ENCODE peak calls at places on chromosomes 3 and 15, in nine cellular contexts. One of them, this sample, is unnamed.

GRCh38 chr15:55954862-55955605 is 38.4 kb downstream of the NEDD4 start:
- DNase-seq in heart right ventricle: no peak
- DNase-seq in activated naive CD4-positive, alpha-beta T cell: no peak
- DNase-seq in stimulated activated CD8-positive, alpha-beta memory T cell treated with anti-CD3 and anti-CD28 coated beads, Interleukin-12 subunit alpha, Interleukin-12 subunit beta, amount 100 ng/mL, for 4 hours: no peak
- DNase-seq in NAMALWA: no peak
- DNase-seq in fibroblast of the aortic adventitia: no peak
- DNase-seq in sigmoid colon: no peak
- DNase-seq in foreskin fibroblast: no peak
- DNase-seq in H7: no peak
- DNase-seq in this sample: no peak

GRCh38 chr3:707041-707440 is 385.8 kb upstream of the CNTN6 start:
- DNase-seq in foreskin fibroblast: no peak
- DNase-seq in stimulated activated CD8-positive, alpha-beta memory T cell treated with anti-CD3 and anti-CD28 coated beads, Interleukin-12 subunit alpha, Interleukin-12 subunit beta, amount 100 ng/mL, for 4 hours: no peak
- DNase-seq in NAMALWA: no peak
- DNase-seq in activated naive CD4-positive, alpha-beta T cell: no peak
- DNase-seq in H7: no peak
- DNase-seq in heart right ventricle: no peak
- DNase-seq in sigmoid colon: no peak
- DNase-seq in fibroblast of the aortic adventitia: no peak
- DNase-seq in this sample: no peak

GRCh38 chr3:5733995-5734394 is 546.5 kb downstream of the EDEM1 start:
- DNase-seq in NAMALWA: no peak
- DNase-seq in activated naive CD4-positive, alpha-beta T cell: no peak
- DNase-seq in H7: no peak
- DNase-seq in stimulated activated CD8-positive, alpha-beta memory T cell treated with anti-CD3 and anti-CD28 coated beads, Interleukin-12 subunit alpha, Interleukin-12 subunit beta, amount 100 ng/mL, for 4 hours: no peak
- DNase-seq in heart right ventricle: no peak
- DNase-seq in foreskin fibroblast: no peak
- DNase-seq in sigmoid colon: no peak
- DNase-seq in fibroblast of the aortic adventitia: no peak
- DNase-seq in this sample: no peak

GRCh38 chr15:80194186-80194585 is 41.4 kb downstream of the FAH start:
- DNase-seq in heart right ventricle: no peak
- DNase-seq in NAMALWA: no peak
- DNase-seq in foreskin fibroblast: no peak
- DNase-seq in fibroblast of the aortic adventitia: no peak
- DNase-seq in sigmoid colon: no peak
- DNase-seq in H7: no peak
- DNase-seq in activated naive CD4-positive, alpha-beta T cell: no peak
- DNase-seq in stimulated activated CD8-positive, alpha-beta memory T cell treated with anti-CD3 and anti-CD28 coated beads, Interleukin-12 subunit alpha, Interleukin-12 subunit beta, amount 100 ng/mL, for 4 hours: no peak
- DNase-seq in this sample: no peak

GRCh38 chr15:79743032-79743431 is 153.8 kb downstream of the MTHFS start:
- DNase-seq in activated naive CD4-positive, alpha-beta T cell: no peak
- DNase-seq in NAMALWA: no peak
- DNase-seq in stimulated activated CD8-positive, alpha-beta memory T cell treated with anti-CD3 and anti-CD28 coated beads, Interleukin-12 subunit alpha, Interleukin-12 subunit beta, amount 100 ng/mL, for 4 hours: no peak
- DNase-seq in H7: no peak
- DNase-seq in fibroblast of the aortic adventitia: no peak
- DNase-seq in sigmoid colon: no peak
- DNase-seq in foreskin fibroblast: no peak
- DNase-seq in heart right ventricle: no peak
- DNase-seq in this sample: peak

GRCh38 chr3:40476478-40477470 is at the start of gene ZNF619:
- DNase-seq in fibroblast of the aortic adventitia: peak
- DNase-seq in heart right ventricle: peak
- DNase-seq in activated naive CD4-positive, alpha-beta T cell: peak
- DNase-seq in sigmoid colon: peak
- DNase-seq in NAMALWA: peak
- DNase-seq in foreskin fibroblast: peak
- DNase-seq in stimulated activated CD8-positive, alpha-beta memory T cell treated with anti-CD3 and anti-CD28 coated beads, Interleukin-12 subunit alpha, Interleukin-12 subunit beta, amount 100 ng/mL, for 4 hours: peak
- DNase-seq in H7: peak
- DNase-seq in this sample: peak

GRCh38 chr15:41861736-41862356 is 23.2 kb downstream of the PLA2G4B start:
- DNase-seq in fibroblast of the aortic adventitia: no peak
- DNase-seq in sigmoid colon: no peak
- DNase-seq in NAMALWA: no peak
- DNase-seq in activated naive CD4-positive, alpha-beta T cell: no peak
- DNase-seq in heart right ventricle: no peak
- DNase-seq in H7: no peak
- DNase-seq in foreskin fibroblast: no peak
- DNase-seq in stimulated activated CD8-positive, alpha-beta memory T cell treated with anti-CD3 and anti-CD28 coated beads, Interleukin-12 subunit alpha, Interleukin-12 subunit beta, amount 100 ng/mL, for 4 hours: no peak
- DNase-seq in this sample: no peak

GRCh38 chr15:51732661-51733060 is 4.8 kb downstream of the LYSMD2 start:
- DNase-seq in stimulated activated CD8-positive, alpha-beta memory T cell treated with anti-CD3 and anti-CD28 coated beads, Interleukin-12 subunit alpha, Interleukin-12 subunit beta, amount 100 ng/mL, for 4 hours: no peak
- DNase-seq in foreskin fibroblast: no peak
- DNase-seq in H7: no peak
- DNase-seq in fibroblast of the aortic adventitia: no peak
- DNase-seq in sigmoid colon: no peak
- DNase-seq in activated naive CD4-positive, alpha-beta T cell: no peak
- DNase-seq in NAMALWA: peak
- DNase-seq in heart right ventricle: no peak
- DNase-seq in this sample: no peak

GRCh38 chr3:188683032-188683491 is 488.7 kb upstream of the TPRG1 start:
- DNase-seq in NAMALWA: no peak
- DNase-seq in stimulated activated CD8-positive, alpha-beta memory T cell treated with anti-CD3 and anti-CD28 coated beads, Interleukin-12 subunit alpha, Interleukin-12 subunit beta, amount 100 ng/mL, for 4 hours: no peak
- DNase-seq in activated naive CD4-positive, alpha-beta T cell: no peak
- DNase-seq in H7: no peak
- DNase-seq in foreskin fibroblast: peak
- DNase-seq in fibroblast of the aortic adventitia: peak
- DNase-seq in heart right ventricle: no peak
- DNase-seq in sigmoid colon: no peak
- DNase-seq in this sample: peak

GRCh38 chr15:75067123-75067854 is 43.9 kb downstream of the PPCDC start:
- DNase-seq in foreskin fibroblast: peak
- DNase-seq in NAMALWA: no peak
- DNase-seq in stimulated activated CD8-positive, alpha-beta memory T cell treated with anti-CD3 and anti-CD28 coated beads, Interleukin-12 subunit alpha, Interleukin-12 subunit beta, amount 100 ng/mL, for 4 hours: no peak
- DNase-seq in activated naive CD4-positive, alpha-beta T cell: no peak
- DNase-seq in H7: no peak
- DNase-seq in heart right ventricle: no peak
- DNase-seq in sigmoid colon: no peak
- DNase-seq in fibroblast of the aortic adventitia: peak
- DNase-seq in this sample: peak

GRCh38 chr3:170815340-170815739 is 54.7 kb downstream of the RPL22L1 start:
- DNase-seq in sigmoid colon: no peak
- DNase-seq in H7: no peak
- DNase-seq in stimulated activated CD8-positive, alpha-beta memory T cell treated with anti-CD3 and anti-CD28 coated beads, Interleukin-12 subunit alpha, Interleukin-12 subunit beta, amount 100 ng/mL, for 4 hours: no peak
- DNase-seq in fibroblast of the aortic adventitia: no peak
- DNase-seq in activated naive CD4-positive, alpha-beta T cell: no peak
- DNase-seq in NAMALWA: no peak
- DNase-seq in heart right ventricle: no peak
- DNase-seq in foreskin fibroblast: no peak
- DNase-seq in this sample: no peak

GRCh38 chr3:192916455-192917257 is 1.0 kb downstream of the MB21D2 start:
- DNase-seq in heart right ventricle: peak
- DNase-seq in NAMALWA: no peak
- DNase-seq in activated naive CD4-positive, alpha-beta T cell: peak
- DNase-seq in stimulated activated CD8-positive, alpha-beta memory T cell treated with anti-CD3 and anti-CD28 coated beads, Interleukin-12 subunit alpha, Interleukin-12 subunit beta, amount 100 ng/mL, for 4 hours: no peak
- DNase-seq in sigmoid colon: peak
- DNase-seq in H7: peak
- DNase-seq in foreskin fibroblast: peak
- DNase-seq in fibroblast of the aortic adventitia: peak
- DNase-seq in this sample: peak

GRCh38 chr15:65055201-65055870 is 10.1 kb downstream of the SLC51B start:
- DNase-seq in stimulated activated CD8-positive, alpha-beta memory T cell treated with anti-CD3 and anti-CD28 coated beads, Interleukin-12 subunit alpha, Interleukin-12 subunit beta, amount 100 ng/mL, for 4 hours: no peak
- DNase-seq in activated naive CD4-positive, alpha-beta T cell: no peak
- DNase-seq in H7: peak
- DNase-seq in heart right ventricle: peak
- DNase-seq in NAMALWA: no peak
- DNase-seq in fibroblast of the aortic adventitia: peak
- DNase-seq in sigmoid colon: no peak
- DNase-seq in foreskin fibroblast: no peak
- DNase-seq in this sample: no peak

GRCh38 chr3:117681619-117682018 is 972.0 kb downstream of the TUSC7 start:
- DNase-seq in H7: no peak
- DNase-seq in sigmoid colon: no peak
- DNase-seq in NAMALWA: no peak
- DNase-seq in heart right ventricle: no peak
- DNase-seq in foreskin fibroblast: peak
- DNase-seq in fibroblast of the aortic adventitia: peak
- DNase-seq in activated naive CD4-positive, alpha-beta T cell: no peak
- DNase-seq in stimulated activated CD8-positive, alpha-beta memory T cell treated with anti-CD3 and anti-CD28 coated beads, Interleukin-12 subunit alpha, Interleukin-12 subunit beta, amount 100 ng/mL, for 4 hours: no peak
- DNase-seq in this sample: peak

GRCh38 chr3:140238646-140239314 is 303.8 kb downstream of the CLSTN2 start:
- DNase-seq in stimulated activated CD8-positive, alpha-beta memory T cell treated with anti-CD3 and anti-CD28 coated beads, Interleukin-12 subunit alpha, Interleukin-12 subunit beta, amount 100 ng/mL, for 4 hours: no peak
- DNase-seq in H7: no peak
- DNase-seq in NAMALWA: no peak
- DNase-seq in activated naive CD4-positive, alpha-beta T cell: no peak
- DNase-seq in sigmoid colon: no peak
- DNase-seq in heart right ventricle: no peak
- DNase-seq in fibroblast of the aortic adventitia: peak
- DNase-seq in foreskin fibroblast: no peak
- DNase-seq in this sample: no peak

GRCh38 chr3:81277853-81278252 is 483.6 kb downstream of the GBE1 start:
- DNase-seq in stimulated activated CD8-positive, alpha-beta memory T cell treated with anti-CD3 and anti-CD28 coated beads, Interleukin-12 subunit alpha, Interleukin-12 subunit beta, amount 100 ng/mL, for 4 hours: no peak
- DNase-seq in fibroblast of the aortic adventitia: peak
- DNase-seq in heart right ventricle: no peak
- DNase-seq in sigmoid colon: no peak
- DNase-seq in NAMALWA: no peak
- DNase-seq in H7: no peak
- DNase-seq in activated naive CD4-positive, alpha-beta T cell: no peak
- DNase-seq in foreskin fibroblast: peak
- DNase-seq in this sample: peak

GRCh38 chr15:69045810-69046209 is 31.3 kb downstream of the NOX5 start:
- DNase-seq in NAMALWA: no peak
- DNase-seq in sigmoid colon: no peak
- DNase-seq in H7: peak
- DNase-seq in fibroblast of the aortic adventitia: no peak
- DNase-seq in foreskin fibroblast: peak
- DNase-seq in stimulated activated CD8-positive, alpha-beta memory T cell treated with anti-CD3 and anti-CD28 coated beads, Interleukin-12 subunit alpha, Interleukin-12 subunit beta, amount 100 ng/mL, for 4 hours: no peak
- DNase-seq in heart right ventricle: no peak
- DNase-seq in activated naive CD4-positive, alpha-beta T cell: no peak
- DNase-seq in this sample: no peak

GRCh38 chr3:45441570-45442313 is 53.4 kb downstream of the LARS2 start:
- DNase-seq in NAMALWA: no peak
- DNase-seq in H7: no peak
- DNase-seq in heart right ventricle: no peak
- DNase-seq in foreskin fibroblast: peak
- DNase-seq in activated naive CD4-positive, alpha-beta T cell: no peak
- DNase-seq in fibroblast of the aortic adventitia: no peak
- DNase-seq in sigmoid colon: no peak
- DNase-seq in stimulated activated CD8-positive, alpha-beta memory T cell treated with anti-CD3 and anti-CD28 coated beads, Interleukin-12 subunit alpha, Interleukin-12 subunit beta, amount 100 ng/mL, for 4 hours: no peak
- DNase-seq in this sample: peak

GRCh38 chr3:116579843-116580242 is 129.7 kb upstream of the TUSC7 start:
- DNase-seq in foreskin fibroblast: peak
- DNase-seq in activated naive CD4-positive, alpha-beta T cell: no peak
- DNase-seq in heart right ventricle: no peak
- DNase-seq in NAMALWA: peak
- DNase-seq in sigmoid colon: no peak
- DNase-seq in H7: no peak
- DNase-seq in fibroblast of the aortic adventitia: no peak
- DNase-seq in stimulated activated CD8-positive, alpha-beta memory T cell treated with anti-CD3 and anti-CD28 coated beads, Interleukin-12 subunit alpha, Interleukin-12 subunit beta, amount 100 ng/mL, for 4 hours: no peak
- DNase-seq in this sample: peak

GRCh38 chr3:107953707-107954106 is 137.1 kb downstream of the CD47 start:
- DNase-seq in activated naive CD4-positive, alpha-beta T cell: no peak
- DNase-seq in stimulated activated CD8-positive, alpha-beta memory T cell treated with anti-CD3 and anti-CD28 coated beads, Interleukin-12 subunit alpha, Interleukin-12 subunit beta, amount 100 ng/mL, for 4 hours: no peak
- DNase-seq in NAMALWA: peak
- DNase-seq in sigmoid colon: no peak
- DNase-seq in H7: no peak
- DNase-seq in fibroblast of the aortic adventitia: no peak
- DNase-seq in foreskin fibroblast: no peak
- DNase-seq in heart right ventricle: no peak
- DNase-seq in this sample: no peak

GRCh38 chr3:184339016-184339415 is 1.6 kb downstream of the FAM131A start:
- DNase-seq in activated naive CD4-positive, alpha-beta T cell: no peak
- DNase-seq in H7: no peak
- DNase-seq in stimulated activated CD8-positive, alpha-beta memory T cell treated with anti-CD3 and anti-CD28 coated beads, Interleukin-12 subunit alpha, Interleukin-12 subunit beta, amount 100 ng/mL, for 4 hours: no peak
- DNase-seq in foreskin fibroblast: no peak
- DNase-seq in heart right ventricle: no peak
- DNase-seq in sigmoid colon: no peak
- DNase-seq in NAMALWA: no peak
- DNase-seq in fibroblast of the aortic adventitia: no peak
- DNase-seq in this sample: no peak

GRCh38 chr3:60453326-60453725 is 797.9 kb downstream of the FHIT start:
- DNase-seq in activated naive CD4-positive, alpha-beta T cell: no peak
- DNase-seq in foreskin fibroblast: no peak
- DNase-seq in fibroblast of the aortic adventitia: no peak
- DNase-seq in heart right ventricle: no peak
- DNase-seq in stimulated activated CD8-positive, alpha-beta memory T cell treated with anti-CD3 and anti-CD28 coated beads, Interleukin-12 subunit alpha, Interleukin-12 subunit beta, amount 100 ng/mL, for 4 hours: no peak
- DNase-seq in sigmoid colon: no peak
- DNase-seq in NAMALWA: no peak
- DNase-seq in H7: no peak
- DNase-seq in this sample: no peak

GRCh38 chr3:15007681-15008141 is 57.4 kb downstream of the MRPS25 start:
- DNase-seq in stimulated activated CD8-positive, alpha-beta memory T cell treated with anti-CD3 and anti-CD28 coated beads, Interleukin-12 subunit alpha, Interleukin-12 subunit beta, amount 100 ng/mL, for 4 hours: no peak
- DNase-seq in H7: no peak
- DNase-seq in activated naive CD4-positive, alpha-beta T cell: no peak
- DNase-seq in foreskin fibroblast: peak
- DNase-seq in fibroblast of the aortic adventitia: peak
- DNase-seq in heart right ventricle: no peak
- DNase-seq in sigmoid colon: no peak
- DNase-seq in NAMALWA: no peak
- DNase-seq in this sample: peak

GRCh38 chr15:63156708-63157065 is 590 bp downstream of the RPS27L start:
- DNase-seq in H7: peak
- DNase-seq in stimulated activated CD8-positive, alpha-beta memory T cell treated with anti-CD3 and anti-CD28 coated beads, Interleukin-12 subunit alpha, Interleukin-12 subunit beta, amount 100 ng/mL, for 4 hours: no peak
- DNase-seq in activated naive CD4-positive, alpha-beta T cell: no peak
- DNase-seq in heart right ventricle: peak
- DNase-seq in foreskin fibroblast: peak
- DNase-seq in sigmoid colon: peak
- DNase-seq in NAMALWA: no peak
- DNase-seq in fibroblast of the aortic adventitia: peak
- DNase-seq in this sample: peak

GRCh38 chr3:195711813-195712534 is 8.8 kb upstream of the MUC20 start:
- DNase-seq in activated naive CD4-positive, alpha-beta T cell: no peak
- DNase-seq in H7: peak
- DNase-seq in heart right ventricle: no peak
- DNase-seq in sigmoid colon: no peak
- DNase-seq in stimulated activated CD8-positive, alpha-beta memory T cell treated with anti-CD3 and anti-CD28 coated beads, Interleukin-12 subunit alpha, Interleukin-12 subunit beta, amount 100 ng/mL, for 4 hours: no peak
- DNase-seq in foreskin fibroblast: no peak
- DNase-seq in NAMALWA: peak
- DNase-seq in fibroblast of the aortic adventitia: no peak
- DNase-seq in this sample: no peak

GRCh38 chr3:146067048-146067447 is 93.9 kb downstream of the PLOD2 start:
- DNase-seq in foreskin fibroblast: peak
- DNase-seq in NAMALWA: no peak
- DNase-seq in H7: no peak
- DNase-seq in fibroblast of the aortic adventitia: peak
- DNase-seq in activated naive CD4-positive, alpha-beta T cell: no peak
- DNase-seq in sigmoid colon: no peak
- DNase-seq in stimulated activated CD8-positive, alpha-beta memory T cell treated with anti-CD3 and anti-CD28 coated beads, Interleukin-12 subunit alpha, Interleukin-12 subunit beta, amount 100 ng/mL, for 4 hours: no peak
- DNase-seq in heart right ventricle: no peak
- DNase-seq in this sample: peak

GRCh38 chr15:42608110-42608531 is 32.7 kb downstream of the STARD9 start:
- DNase-seq in foreskin fibroblast: no peak
- DNase-seq in stimulated activated CD8-positive, alpha-beta memory T cell treated with anti-CD3 and anti-CD28 coated beads, Interleukin-12 subunit alpha, Interleukin-12 subunit beta, amount 100 ng/mL, for 4 hours: peak
- DNase-seq in fibroblast of the aortic adventitia: no peak
- DNase-seq in heart right ventricle: no peak
- DNase-seq in activated naive CD4-positive, alpha-beta T cell: no peak
- DNase-seq in NAMALWA: peak
- DNase-seq in sigmoid colon: no peak
- DNase-seq in H7: no peak
- DNase-seq in this sample: peak

GRCh38 chr3:146177986-146178385 is 17.0 kb upstream of the PLOD2 start:
- DNase-seq in stimulated activated CD8-positive, alpha-beta memory T cell treated with anti-CD3 and anti-CD28 coated beads, Interleukin-12 subunit alpha, Interleukin-12 subunit beta, amount 100 ng/mL, for 4 hours: no peak
- DNase-seq in fibroblast of the aortic adventitia: no peak
- DNase-seq in NAMALWA: no peak
- DNase-seq in foreskin fibroblast: no peak
- DNase-seq in activated naive CD4-positive, alpha-beta T cell: no peak
- DNase-seq in sigmoid colon: no peak
- DNase-seq in heart right ventricle: no peak
- DNase-seq in H7: no peak
- DNase-seq in this sample: no peak

GRCh38 chr15:59524331-59524731 is 86.3 kb downstream of the FAM81A start:
- DNase-seq in NAMALWA: no peak
- DNase-seq in stimulated activated CD8-positive, alpha-beta memory T cell treated with anti-CD3 and anti-CD28 coated beads, Interleukin-12 subunit alpha, Interleukin-12 subunit beta, amount 100 ng/mL, for 4 hours: no peak
- DNase-seq in foreskin fibroblast: no peak
- DNase-seq in heart right ventricle: no peak
- DNase-seq in sigmoid colon: no peak
- DNase-seq in fibroblast of the aortic adventitia: no peak
- DNase-seq in H7: no peak
- DNase-seq in activated naive CD4-positive, alpha-beta T cell: no peak
- DNase-seq in this sample: no peak

GRCh38 chr3:72372161-72372560 is 476.1 kb downstream of the SHQ1 start:
- DNase-seq in stimulated activated CD8-positive, alpha-beta memory T cell treated with anti-CD3 and anti-CD28 coated beads, Interleukin-12 subunit alpha, Interleukin-12 subunit beta, amount 100 ng/mL, for 4 hours: no peak
- DNase-seq in activated naive CD4-positive, alpha-beta T cell: no peak
- DNase-seq in fibroblast of the aortic adventitia: no peak
- DNase-seq in NAMALWA: no peak
- DNase-seq in foreskin fibroblast: no peak
- DNase-seq in H7: no peak
- DNase-seq in heart right ventricle: no peak
- DNase-seq in sigmoid colon: no peak
- DNase-seq in this sample: no peak

GRCh38 chr3:87375231-87375682 is 98.9 kb upstream of the POU1F1 start:
- DNase-seq in activated naive CD4-positive, alpha-beta T cell: no peak
- DNase-seq in heart right ventricle: no peak
- DNase-seq in fibroblast of the aortic adventitia: no peak
- DNase-seq in NAMALWA: no peak
- DNase-seq in H7: no peak
- DNase-seq in stimulated activated CD8-positive, alpha-beta memory T cell treated with anti-CD3 and anti-CD28 coated beads, Interleukin-12 subunit alpha, Interleukin-12 subunit beta, amount 100 ng/mL, for 4 hours: no peak
- DNase-seq in sigmoid colon: no peak
- DNase-seq in foreskin fibroblast: no peak
- DNase-seq in this sample: no peak